ENCODE peak calls at places on chromosomes 2 and 18, in ten cellular contexts. O is IMR-90; J is hepatocyte; B is upper lobe of right lung; X is neural progenitor cell; M is vagina; A is CD8-positive, alpha-beta memory T cell; T is left lung; W is spleen; K is gastrocnemius medialis. Y is an unnamed sample. For H3K36me3, the result is how much of the 10 kb centered on the place peaks cover.

GRCh38 chr2:233040571-233040970 is 8.1 kb downstream of the NEU2 start:
- DNase-seq in O (no peak), A (no peak), M (no peak), X (no peak), T (no peak), K (no peak), B (no peak), J (no peak), W (no peak), Y (no peak)

GRCh38 chr18:39753178-39753577 is 2187.6 kb upstream of the CELF4 start:
- DNase-seq in J (no peak), K (no peak), B (no peak), W (no peak), X (no peak), A (no peak), M (no peak), T (peak), O (no peak), Y (no peak)

GRCh38 chr18:37965572-37965970 is 400.0 kb upstream of the CELF4 start:
- DNase-seq in B (no peak), X (no peak), M (no peak), O (no peak), J (peak), K (no peak), A (no peak), W (no peak), T (no peak), Y (no peak)

GRCh38 chr2:235142588-235142987 is 190.8 kb downstream of the SH3BP4 start:
- DNase-seq in A (no peak), J (peak), O (no peak), M (peak), W (no peak), T (no peak), B (no peak), K (no peak), X (no peak), Y (peak)

GRCh38 chr2:111028720-111029119 is 92.0 kb upstream of the BCL2L11 start:
- DNase-seq in K (no peak), T (no peak), X (no peak), M (no peak), J (no peak), W (no peak), B (no peak), A (no peak), O (no peak), Y (no peak)

GRCh38 chr2:132815522-132815921 is 145.5 kb upstream of the LYPD1 start:
- DNase-seq in M (no peak), B (no peak), O (peak), K (no peak), A (no peak), X (no peak), J (no peak), T (no peak), W (no peak), Y (no peak)

GRCh38 chr2:106523980-106524665 is 37.0 kb downstream of the CD8B2 start:
- DNase-seq in O (no peak), K (no peak), X (no peak), A (no peak), J (no peak), B (no peak), W (no peak), M (no peak), T (no peak), Y (no peak)

GRCh38 chr2:1728821-1729220 is 15.5 kb downstream of the PXDN start:
- DNase-seq in B (peak), A (no peak), M (no peak), T (peak), O (peak), K (no peak), W (no peak), J (peak), X (peak), Y (no peak)

GRCh38 chr2:1940660-1941059 is 196.3 kb upstream of the PXDN start:
- DNase-seq in T (no peak), W (no peak), A (no peak), X (no peak), M (no peak), K (no peak), J (no peak), B (peak), O (no peak), Y (no peak)

GRCh38 chr2:196660264-196660663 is 20.7 kb downstream of the CCDC150 start:
- DNase-seq in B (no peak), M (no peak), O (peak), W (no peak), A (no peak), J (no peak), K (no peak), T (no peak), X (no peak), Y (no peak)

GRCh38 chr18:40404284-40404683 is 1550.8 kb upstream of the PIK3C3 start:
- DNase-seq in B (no peak), W (no peak), T (no peak), X (no peak), O (peak), M (no peak), J (no peak), A (no peak), K (no peak), Y (no peak)

GRCh38 chr18:49123431-49123830 is 172.7 kb upstream of the SMAD7 start:
- DNase-seq in J (no peak), X (no peak), A (no peak), K (no peak), M (no peak), O (peak), T (no peak), W (no peak), B (no peak), Y (no peak)

GRCh38 chr2:45681675-45682074 is 30.2 kb downstream of the PRKCE start:
- DNase-seq in O (peak), J (peak), K (peak), T (no peak), W (no peak), X (no peak), A (no peak), B (no peak), M (no peak), Y (no peak)

GRCh38 chr2:120552800-120553471 is 182.7 kb upstream of the GLI2 start:
- DNase-seq in M (no peak), B (peak), J (peak), X (peak), O (peak), K (peak), T (peak), W (peak), A (no peak), Y (peak)

GRCh38 chr2:139746901-139747300 is 966.7 kb upstream of the NXPH2 start:
- DNase-seq in K (no peak), T (no peak), M (no peak), W (no peak), X (no peak), B (no peak), O (no peak), A (no peak), J (no peak), Y (no peak)
- H3K36me3 ChIP-seq in K (under half), T (under half), M (under half), W (under half), X (under half), B (under half), O (under half), A (under half), J (under half), Y (under half)

GRCh38 chr2:73238976-73239375 is 4.9 kb downstream of the CCT7 start:
- DNase-seq in M (no peak), X (no peak), T (no peak), W (no peak), J (no peak), O (no peak), B (no peak), K (no peak), A (no peak), Y (no peak)

GRCh38 chr2:73238149-73238548 is 4.0 kb downstream of the CCT7 start:
- DNase-seq in M (no peak), A (no peak), K (no peak), W (no peak), J (no peak), T (no peak), X (no peak), B (no peak), O (no peak), Y (no peak)

GRCh38 chr2:73239776-73240175 is 5.7 kb downstream of the CCT7 start:
- DNase-seq in M (no peak), T (no peak), O (peak), B (no peak), A (no peak), K (no peak), W (no peak), X (no peak), J (no peak), Y (no peak)

GRCh38 chr2:73235315-73236028 is 1.4 kb downstream of the CCT7 start:
- DNase-seq in M (no peak), T (no peak), W (no peak), B (no peak), X (no peak), A (peak), K (no peak), J (no peak), O (no peak), Y (no peak)

GRCh38 chr2:73237168-73237567 is 3.1 kb downstream of the CCT7 start:
- DNase-seq in T (no peak), O (no peak), X (no peak), W (no peak), K (no peak), M (no peak), A (no peak), J (no peak), B (peak), Y (no peak)
- H3K4me3 ChIP-seq in T (no peak), O (no peak), X (no peak), W (no peak), K (no peak), M (no peak), A (no peak), J (no peak), B (no peak), Y (no peak)

GRCh38 chr2:216426938-216427337 is 14.7 kb downstream of the SMARCAL1 start:
- DNase-seq in J (no peak), X (no peak), A (no peak), W (no peak), T (no peak), K (no peak), B (no peak), O (peak), M (no peak), Y (no peak)

GRCh38 chr2:216430811-216431210 is 18.5 kb downstream of the SMARCAL1 start:
- DNase-seq in O (no peak), X (no peak), W (no peak), K (no peak), B (no peak), J (no peak), A (no peak), T (no peak), M (no peak), Y (no peak)

GRCh38 chr2:216431457-216431856 is 19.2 kb downstream of the SMARCAL1 start:
- DNase-seq in O (no peak), A (no peak), J (no peak), B (no peak), K (no peak), M (no peak), T (no peak), X (no peak), W (no peak), Y (no peak)

GRCh38 chr2:216426166-216426777 is 14.0 kb downstream of the SMARCAL1 start:
- DNase-seq in M (no peak), T (no peak), J (no peak), K (no peak), W (no peak), B (no peak), O (no peak), A (no peak), X (no peak), Y (no peak)

DNA sequence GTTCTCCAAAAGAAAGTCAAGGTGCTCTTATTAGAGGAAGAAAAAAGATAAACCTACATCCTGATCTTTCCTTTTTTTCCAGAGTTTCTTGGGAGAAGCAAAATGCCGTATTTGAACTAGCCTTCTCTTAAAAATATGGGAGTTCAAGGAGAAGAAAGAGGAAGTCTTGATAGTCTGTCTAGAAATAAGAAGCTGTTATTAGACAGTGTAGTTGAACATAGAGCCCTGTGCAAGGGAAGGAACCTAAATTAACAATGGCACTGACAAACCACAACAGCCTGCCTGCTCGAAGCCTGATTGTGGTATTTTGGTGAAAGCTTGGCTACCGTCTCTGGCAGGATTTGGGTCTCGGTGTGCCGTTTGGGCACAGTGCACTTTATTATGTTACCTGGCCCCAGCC is 17.1 kb downstream of the SMARCAL1 start:
- DNase-seq in O (no peak), M (no peak), T (no peak), X (no peak), B (no peak), J (no peak), K (no peak), W (no peak), A (no peak), Y (no peak)
- H3K36me3 ChIP-seq in O (under half), M (half or more), T (under half), X (under half), B (half or more), J (under half), K (under half), W (half or more), A (under half), Y (under half)

DNA sequence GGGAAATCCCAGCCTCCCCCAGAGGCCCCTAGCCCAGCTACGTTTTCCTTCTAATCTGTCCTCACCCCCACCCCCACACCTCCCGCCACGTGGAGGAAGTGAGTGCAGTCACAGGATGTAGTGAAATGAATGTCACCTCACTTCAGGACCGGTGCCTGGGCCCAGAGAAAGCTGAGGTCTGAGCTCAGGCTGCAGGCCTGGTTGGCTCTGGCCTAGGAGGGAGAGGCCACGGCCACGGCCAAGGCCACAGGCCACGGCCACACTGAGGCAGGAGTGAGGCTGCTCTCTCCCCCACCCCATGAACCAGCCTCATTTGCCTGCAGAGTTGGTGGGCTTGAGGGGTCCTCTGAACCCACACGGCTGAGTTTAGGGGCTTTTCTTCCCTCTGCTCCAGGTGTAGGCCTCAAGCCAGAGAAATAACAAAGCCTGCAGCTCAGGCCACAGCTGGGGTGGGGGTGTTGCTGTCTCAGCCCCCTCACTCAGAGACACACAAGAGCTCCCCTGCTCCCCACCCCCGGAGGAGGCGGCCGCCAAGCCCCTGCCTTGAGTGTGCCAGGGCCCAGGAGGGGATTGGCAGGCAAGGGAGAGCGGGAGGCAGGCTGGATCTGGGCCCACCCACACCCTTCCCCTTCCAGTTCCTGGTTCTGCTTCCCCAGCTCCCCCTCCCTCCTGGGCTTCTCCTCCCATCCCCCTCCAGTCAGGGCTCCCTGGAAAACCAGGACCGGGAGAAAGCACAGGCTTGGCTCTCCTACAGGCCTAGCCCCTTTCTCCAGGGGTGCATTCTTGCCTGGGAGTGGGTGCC is 27.0 kb downstream of the DNMT3A start:
- DNase-seq in T (peak), O (peak), B (peak), A (peak), M (no peak), J (peak), K (peak), W (peak), X (peak), Y (peak)
- H3K4me3 ChIP-seq in T (no peak), O (no peak), B (no peak), A (peak), M (no peak), J (no peak), K (no peak), W (no peak), X (no peak), Y (no peak)

DNA sequence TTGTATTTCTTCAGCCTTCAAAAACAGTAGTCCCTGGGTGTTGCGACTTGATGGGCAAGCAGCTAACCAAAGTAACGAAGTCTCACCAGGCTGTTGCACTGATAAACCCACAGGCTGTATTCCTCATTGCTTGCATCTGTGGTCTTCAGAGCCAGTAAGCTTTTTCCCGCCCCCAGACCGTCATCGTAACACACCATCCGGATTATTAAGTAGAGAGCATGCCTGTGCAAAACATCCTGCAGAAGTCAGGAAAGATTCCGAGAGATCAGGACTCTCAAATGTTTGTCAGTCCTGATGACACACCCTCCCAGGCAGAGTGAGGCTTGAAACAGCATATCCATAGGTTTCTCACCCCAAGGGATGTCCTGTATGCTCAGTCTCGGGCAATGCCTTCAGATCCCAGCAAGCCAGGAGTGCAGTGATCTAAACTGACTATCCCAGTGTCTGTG is 15.9 kb downstream of the ITGB1BP1 start:
- DNase-seq in K (no peak), J (no peak), X (no peak), B (peak), W (no peak), A (no peak), O (peak), T (no peak), M (no peak), Y (no peak)
- H3K36me3 ChIP-seq in K (under half), J (under half), X (under half), B (half or more), W (half or more), A (under half), O (under half), T (under half), M (under half), Y (under half)

GRCh38 chr18:79506191-79507075 is 110.7 kb downstream of the NFATC1 start:
- DNase-seq in T (peak), K (peak), B (peak), O (no peak), A (peak), M (no peak), J (no peak), X (peak), W (peak), Y (no peak)

GRCh38 chr18:79508565-79509535 is 113.1 kb downstream of the NFATC1 start:
- DNase-seq in K (peak), B (peak), X (no peak), M (no peak), W (peak), J (no peak), O (no peak), T (peak), A (no peak), Y (no peak)

GRCh38 chr18:79507076-79507545 is 111.4 kb downstream of the NFATC1 start:
- DNase-seq in W (peak), O (no peak), A (peak), T (peak), X (no peak), M (no peak), B (peak), K (peak), J (no peak), Y (no peak)

GRCh38 chr18:79509536-79509930 is 113.8 kb downstream of the NFATC1 start:
- DNase-seq in A (no peak), M (no peak), T (no peak), B (peak), X (no peak), K (peak), W (peak), J (no peak), O (no peak), Y (no peak)

GRCh38 chr18:79507546-79508480 is 112.1 kb downstream of the NFATC1 start:
- DNase-seq in O (peak), W (peak), J (peak), X (no peak), M (no peak), A (peak), B (peak), T (peak), K (peak), Y (no peak)
- H3K4me3 ChIP-seq in O (no peak), W (peak), J (no peak), X (no peak), M (peak), A (peak), B (peak), T (peak), K (peak), Y (no peak)

GRCh38 chr2:37655442-37655841 is 16.0 kb downstream of the CDC42EP3 start:
- DNase-seq in A (no peak), K (no peak), T (no peak), J (no peak), M (no peak), O (no peak), X (no peak), B (no peak), W (no peak), Y (no peak)
- H3K36me3 ChIP-seq in A (under half), K (under half), T (under half), J (under half), M (under half), O (under half), X (under half), B (under half), W (under half), Y (under half)

Y was measured in Caco-2.